ENCODE peak calls at places on chromosomes 13 and 19, in nine cellular contexts. B is fibroblast of pulmonary artery; U is tibial nerve; Z is CD8-positive, alpha-beta T cell; S is stomach; P is gastrocnemius medialis; H is fibroblast of the aortic adventitia; D is nephron progenitor cell; I is PC-3. X is an unnamed sample.

GRCh38 chr13:37954191-37954590 is 84.6 kb upstream of the TRPC4 start:
- DNase-seq in B (no peak), S (no peak), U (no peak), D (no peak), Z (no peak), H (no peak), I (peak), P (no peak), X (no peak)

GRCh38 chr13:60261432-60262351 is 98.0 kb upstream of the DIAPH3 start:
- DNase-seq in U (no peak), B (no peak), I (no peak), S (no peak), H (no peak), P (no peak), Z (no peak), D (no peak), X (no peak)

GRCh38 chr13:106101201-106101600 is 434.3 kb downstream of the EFNB2 start:
- DNase-seq in Z (no peak), U (no peak), B (no peak), I (peak), D (no peak), S (no peak), P (no peak), H (no peak), X (no peak)

GRCh38 chr19:5665781-5666513 is 14.4 kb downstream of the MICOS13 start:
- DNase-seq in S (no peak), U (no peak), B (peak), I (peak), P (no peak), Z (no peak), H (peak), D (no peak), X (no peak)

GRCh38 chr19:8517551-8518442 is 3.8 kb upstream of the ZNF414 start:
- DNase-seq in I (no peak), P (no peak), U (peak), Z (peak), H (peak), D (no peak), S (no peak), B (peak), X (no peak)

GRCh38 chr19:34733266-34733825 is 697 bp upstream of the ZNF181 start:
- DNase-seq in I (no peak), P (peak), U (peak), S (no peak), B (no peak), H (no peak), Z (no peak), D (peak), X (peak)

GRCh38 chr13:73039201-73040108 is 19.4 kb upstream of the KLF5 start:
- DNase-seq in B (no peak), D (no peak), H (no peak), P (no peak), S (no peak), I (peak), Z (no peak), U (no peak), X (no peak)

GRCh38 chr19:49614096-49614857 is 23.3 kb downstream of the PRR12 start:
- DNase-seq in I (peak), Z (no peak), H (peak), S (no peak), P (no peak), U (no peak), B (peak), D (no peak), X (no peak)

GRCh38 chr19:1115646-1116420 is 12.0 kb downstream of the GPX4 start:
- DNase-seq in H (no peak), P (no peak), U (no peak), Z (no peak), D (no peak), B (no peak), S (no peak), I (no peak), X (no peak)

GRCh38 chr13:50451609-50452008 is 391.9 kb downstream of the DLEU7 start:
- DNase-seq in S (no peak), H (peak), U (no peak), B (no peak), Z (no peak), P (no peak), D (no peak), I (no peak), X (no peak)

GRCh38 chr19:54883228-54883627 is 9.2 kb downstream of the FCAR start:
- DNase-seq in I (no peak), H (no peak), D (no peak), Z (no peak), U (no peak), B (no peak), S (no peak), P (no peak), X (no peak)

GRCh38 chr13:110346661-110347067 is 39.6 kb downstream of the COL4A2 start:
- DNase-seq in S (no peak), P (no peak), D (no peak), U (no peak), H (no peak), B (no peak), Z (no peak), I (peak), X (no peak)

GRCh38 chr19:1250374-1251232 is 2.2 kb downstream of the MIDN start:
- DNase-seq in B (peak), I (no peak), H (peak), S (no peak), Z (peak), D (peak), P (peak), U (no peak), X (no peak)

GRCh38 chr19:41691268-41691970 is 3.3 kb upstream of the CEACAM7 start:
- DNase-seq in Z (no peak), I (peak), H (no peak), D (no peak), B (peak), U (no peak), P (no peak), S (peak), X (peak)

GRCh38 chr19:6233827-6234511 is 45.8 kb downstream of the MLLT1 start:
- DNase-seq in I (no peak), B (peak), U (no peak), Z (no peak), S (peak), P (peak), D (no peak), H (peak), X (no peak)

GRCh38 chr19:46925548-46925950 is 64.8 kb downstream of the ARHGAP35 start:
- DNase-seq in I (peak), B (peak), D (no peak), Z (no peak), P (no peak), U (no peak), S (peak), H (no peak), X (no peak)

GRCh38 chr13:100941377-100941776 is 266.8 kb upstream of the TMTC4 start:
- DNase-seq in P (no peak), U (no peak), B (no peak), Z (no peak), H (no peak), D (no peak), I (no peak), S (no peak), X (no peak)

GRCh38 chr13:66835040-66835628 is 395.0 kb downstream of the PCDH9 start:
- DNase-seq in U (peak), I (no peak), S (peak), H (peak), B (peak), D (peak), P (peak), Z (no peak), X (no peak)

GRCh38 chr13:74464656-74465055 is 330.5 kb upstream of the KLF12 start:
- DNase-seq in U (no peak), P (no peak), B (no peak), S (no peak), H (peak), Z (no peak), D (no peak), I (no peak), X (no peak)

GRCh38 chr19:33502991-33503790 is 18.4 kb downstream of the PEPD start:
- DNase-seq in P (no peak), S (no peak), D (no peak), H (no peak), Z (no peak), B (no peak), U (no peak), I (no peak), X (no peak)

GRCh38 chr19:10343495-10343894 is 4.1 kb upstream of the ICAM3 start:
- DNase-seq in Z (no peak), S (no peak), U (no peak), D (no peak), P (no peak), B (no peak), H (no peak), I (peak), X (no peak)

GRCh38 chr13:58946274-58946673 is 1217.5 kb downstream of the DIAPH3 start:
- DNase-seq in B (no peak), I (no peak), P (no peak), H (no peak), S (no peak), D (no peak), Z (no peak), U (no peak), X (no peak)

GRCh38 chr19:49857061-49857833 is 6.3 kb downstream of the PTOV1 start:
- DNase-seq in P (no peak), S (no peak), D (no peak), H (no peak), B (no peak), U (no peak), I (no peak), Z (no peak), X (no peak)

GRCh38 chr19:48330012-48330681 is 4.8 kb downstream of the EMP3 start:
- DNase-seq in P (peak), S (peak), B (no peak), D (peak), Z (peak), H (no peak), I (no peak), U (peak), X (peak)

GRCh38 chr13:59477011-59477410 is 686.7 kb downstream of the DIAPH3 start:
- DNase-seq in S (no peak), U (no peak), H (no peak), Z (no peak), P (no peak), B (no peak), D (no peak), I (no peak), X (no peak)

GRCh38 chr19:2840794-2841790 is at the start of gene ZNF555:
- DNase-seq in U (peak), S (peak), Z (peak), B (peak), H (peak), I (peak), D (peak), P (peak), X (peak)

GRCh38 chr19:48051345-48052033 is 7.6 kb upstream of the CABP5 start:
- DNase-seq in I (no peak), Z (no peak), D (no peak), B (no peak), P (no peak), S (no peak), H (no peak), U (no peak), X (no peak)

GRCh38 chr19:49065905-49066512 is 1.4 kb upstream of the NTF4 start:
- DNase-seq in U (no peak), P (peak), B (no peak), Z (no peak), D (no peak), H (no peak), S (no peak), I (no peak), X (no peak)

GRCh38 chr13:28658796-28659610 is at the start of gene POMP:
- DNase-seq in Z (peak), U (peak), I (peak), D (peak), B (peak), P (peak), S (peak), H (peak), X (peak)

GRCh38 chr13:28658539-28658795 is 463 bp upstream of the POMP start:
- DNase-seq in H (no peak), U (no peak), D (no peak), Z (no peak), I (no peak), B (no peak), S (no peak), P (no peak), X (no peak)

GRCh38 chr13:28655566-28655965 is 3.4 kb upstream of the POMP start:
- DNase-seq in S (no peak), P (no peak), Z (no peak), I (no peak), H (peak), B (peak), U (no peak), D (no peak), X (no peak)

GRCh38 chr13:28659611-28659970 is 661 bp downstream of the POMP start:
- DNase-seq in P (no peak), B (peak), I (peak), U (no peak), Z (no peak), S (no peak), H (peak), D (no peak), X (peak)

DNA sequence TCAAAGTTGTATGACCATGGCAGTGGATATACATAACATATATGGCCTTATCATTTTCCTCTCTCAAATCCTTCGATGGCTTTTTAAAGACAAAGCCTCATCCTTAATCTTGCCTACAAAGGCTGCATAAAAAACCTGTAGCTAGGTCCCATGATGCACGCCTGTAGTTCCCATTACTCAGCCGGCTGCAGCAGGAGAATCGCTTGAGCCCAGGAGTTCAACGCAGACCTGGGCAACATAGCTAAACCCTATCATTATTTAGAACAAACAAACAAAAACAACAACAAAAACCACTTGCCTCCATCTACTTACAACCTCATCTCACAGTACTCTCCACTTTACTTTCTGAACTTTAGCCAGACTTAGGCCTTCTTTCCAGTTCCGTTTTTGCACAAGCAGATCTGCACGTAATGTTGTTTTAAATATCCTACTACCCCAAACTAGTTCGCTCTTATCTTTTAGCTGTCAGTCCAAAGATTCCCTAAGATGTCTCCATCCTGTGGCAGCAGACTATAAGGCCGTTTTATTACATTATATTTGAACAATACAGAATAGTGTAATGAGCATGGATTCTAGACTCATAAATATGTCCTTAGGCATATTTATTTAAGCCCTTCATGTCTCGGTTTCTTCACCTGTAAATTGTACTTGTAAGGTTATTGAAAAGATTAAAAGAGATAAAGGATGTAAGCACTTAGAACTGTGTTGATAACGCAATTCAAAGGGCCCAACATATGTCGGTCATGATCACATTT is 969 bp upstream of the POMP start:
- DNase-seq in U (no peak), D (no peak), Z (no peak), P (no peak), H (peak), B (peak), I (no peak), S (no peak), X (peak)
- TF ChIP-seq CTCF in U (peak), D (no peak), Z (no peak), P (no peak), H (peak), B (peak), I (peak), S (no peak), X (no peak)

GRCh38 chr13:114127473-114128347 is 4.7 kb downstream of the RASA3 start:
- DNase-seq in I (no peak), D (no peak), H (no peak), P (peak), Z (no peak), U (no peak), B (no peak), S (no peak), X (no peak)

GRCh38 chr13:114128348-114128623 is 4.1 kb downstream of the RASA3 start:
- DNase-seq in B (no peak), H (no peak), P (no peak), D (no peak), I (no peak), Z (no peak), U (no peak), S (no peak), X (no peak)

GRCh38 chr13:114130131-114130707 is 2.2 kb downstream of the RASA3 start:
- DNase-seq in B (no peak), D (no peak), U (no peak), H (no peak), I (no peak), Z (no peak), S (no peak), P (no peak), X (no peak)

GRCh38 chr13:114129649-114130062 is 2.8 kb downstream of the RASA3 start:
- DNase-seq in S (no peak), D (no peak), U (no peak), P (no peak), Z (no peak), B (no peak), H (no peak), I (no peak), X (no peak)

DNA sequence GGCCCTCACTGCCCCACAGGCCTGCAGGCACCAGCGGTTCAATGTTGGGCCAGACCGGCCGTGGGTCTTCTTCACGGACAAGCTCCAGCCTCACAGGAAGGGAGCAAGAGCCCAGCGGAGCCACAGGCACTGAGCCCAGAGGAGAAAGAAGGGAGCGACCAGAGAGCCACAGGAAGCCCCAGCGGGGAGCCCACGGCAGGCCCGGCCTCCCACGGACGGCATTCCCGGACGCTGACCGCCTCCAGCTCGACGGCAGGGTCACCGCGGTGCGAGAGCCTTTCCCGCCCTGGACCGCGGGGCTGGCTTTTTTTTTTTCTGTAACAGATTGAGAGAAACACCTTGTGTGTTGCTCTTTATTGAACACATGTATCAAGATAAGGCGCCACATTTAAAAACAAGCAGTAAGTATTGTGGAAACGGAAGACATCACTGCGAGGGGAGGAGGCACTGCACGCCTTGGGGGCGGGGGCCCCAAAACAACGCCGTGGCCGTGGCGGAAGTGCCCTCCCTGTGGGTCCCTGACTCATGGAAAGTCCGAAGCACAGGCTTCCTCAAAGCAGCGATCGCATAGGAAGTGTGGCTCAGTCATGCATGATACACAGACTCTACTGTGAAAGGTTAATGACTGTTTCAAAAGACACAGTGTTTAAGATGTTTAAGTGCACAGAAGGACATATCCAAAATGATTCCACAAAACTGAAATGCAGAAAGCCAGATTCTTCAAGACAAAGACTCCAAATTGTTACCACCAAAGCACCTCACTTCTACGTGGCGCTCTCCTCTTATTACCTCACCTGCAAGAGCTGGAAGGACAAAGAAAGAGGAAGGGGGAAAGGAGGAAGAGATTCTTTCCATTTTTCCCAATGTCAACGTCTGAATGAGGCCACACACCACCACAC is 3.5 kb downstream of the RASA3 start:
- DNase-seq in S (peak), H (peak), I (peak), U (peak), B (peak), D (no peak), Z (peak), P (peak), X (peak)
- TF ChIP-seq CTCF in S (no peak), H (no peak), I (no peak), U (no peak), B (no peak), D (no peak), Z (no peak), P (no peak), X (no peak)

DNA sequence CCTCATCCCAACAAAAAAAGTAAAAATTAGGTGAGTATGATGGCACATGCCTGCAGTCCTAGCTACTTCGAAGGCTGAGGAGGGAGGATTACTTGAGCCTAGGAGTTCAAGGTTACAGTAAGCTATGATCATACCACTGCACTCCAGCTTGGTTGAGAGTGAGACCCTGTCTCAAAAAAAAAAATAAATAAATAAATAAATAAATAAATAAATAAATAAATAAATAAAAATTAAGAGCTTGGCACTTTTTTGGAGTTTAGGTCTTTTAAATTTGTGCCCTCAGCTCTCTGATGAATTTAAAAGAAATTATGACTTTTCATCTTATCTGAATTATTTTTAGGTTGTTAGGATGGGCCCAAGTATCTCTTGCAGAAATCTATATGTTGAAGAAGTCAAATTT is 8.9 kb downstream of the ZNF420 start:
- DNase-seq in H (no peak), P (no peak), U (no peak), S (no peak), Z (no peak), D (no peak), I (no peak), B (no peak), X (no peak)
- TF ChIP-seq CTCF in H (no peak), P (no peak), U (no peak), S (no peak), Z (no peak), D (no peak), I (no peak), B (no peak), X (no peak)

GRCh38 chr19:40217921-40218890 is at the start of gene TTC9B:
- DNase-seq in Z (peak), H (no peak), P (no peak), D (peak), I (no peak), B (no peak), S (no peak), U (no peak), X (peak)

GRCh38 chr19:40216777-40217026 is 1.5 kb downstream of the TTC9B start:
- DNase-seq in B (no peak), H (no peak), S (no peak), U (no peak), P (no peak), Z (no peak), D (no peak), I (no peak), X (no peak)

GRCh38 chr19:40214936-40215335 is 3.2 kb downstream of the TTC9B start:
- DNase-seq in B (no peak), I (no peak), P (no peak), D (no peak), Z (no peak), S (no peak), H (no peak), U (no peak), X (no peak)

GRCh38 chr19:40216013-40216776 is 2.0 kb downstream of the TTC9B start:
- DNase-seq in I (no peak), S (no peak), Z (no peak), B (no peak), D (no peak), U (no peak), P (no peak), H (no peak), X (no peak)

GRCh38 chr19:40217027-40217810 is 965 bp downstream of the TTC9B start:
- DNase-seq in S (peak), Z (no peak), P (no peak), D (peak), I (peak), U (no peak), B (no peak), H (no peak), X (no peak)
- TF ChIP-seq CTCF in S (no peak), Z (no peak), P (peak), D (peak), I (peak), U (no peak), B (peak), H (peak), X (peak)

X was measured in GM13976.